ENCODE peak calls at places on chromosomes 16 and 17, in six cellular contexts. P is breast epithelium, Y is NCI-H1105, K is SIG-M5, W is lower lobe of right lung, I is germinal center. F is an unnamed sample.

GRCh38 chr17:76138234-76138895 is 2.7 kb downstream of the FOXJ1 start:
- DNase-seq in P (no peak), I (no peak), Y (peak), K (no peak), W (no peak), F (peak)

GRCh38 chr16:728131-728889 is 1.4 kb downstream of the HAGHL start:
- DNase-seq in W (peak), K (no peak), Y (no peak), I (peak), P (no peak), F (peak)

GRCh38 chr16:23855010-23855409 is 19.2 kb downstream of the PRKCB start:
- DNase-seq in W (no peak), I (no peak), K (no peak), Y (no peak), P (no peak), F (no peak)

GRCh38 chr16:2742323-2743006 is 10.0 kb upstream of the SRRM2 start:
- DNase-seq in Y (no peak), W (peak), K (no peak), P (no peak), I (no peak), F (no peak)

GRCh38 chr16:70608516-70608915 is 37.8 kb upstream of the IL34 start:
- DNase-seq in I (no peak), P (peak), Y (no peak), K (no peak), W (no peak), F (no peak)

GRCh38 chr16:66205287-66206167 is 161.0 kb upstream of the CDH5 start:
- DNase-seq in Y (no peak), K (peak), I (no peak), P (no peak), W (no peak), F (no peak)

GRCh38 chr16:23103603-23104002 is 45.6 kb downstream of the USP31 start:
- DNase-seq in W (no peak), I (no peak), K (no peak), Y (no peak), P (no peak), F (no peak)

GRCh38 chr17:19485800-19486340 is 47.8 kb upstream of the SLC47A1 start:
- DNase-seq in I (no peak), Y (no peak), W (no peak), P (peak), K (no peak), F (no peak)

GRCh38 chr16:11583889-11584565 is 2.7 kb downstream of the LITAF start:
- DNase-seq in P (no peak), K (no peak), W (peak), Y (no peak), I (peak), F (no peak)